ENCODE peak calls at places on chromosomes 6 and 20, in four cellular contexts. C is GM12878, F is IMR-90, Z is K562. O is an unnamed sample. For H3K4me1, the result is how much of the 10 kb centered on the place peaks cover.

GRCh38 chr20:22584630-22584921 is 204 bp upstream of the FOXA2 start:
- DNase-seq in C (no peak), F (no peak), Z (no peak), O (peak)

GRCh38 chr6:87393026-87393622 is 14.6 kb upstream of the CFAP206 start:
- DNase-seq in C (no peak), F (peak), Z (peak), O (peak)

GRCh38 chr20:24683676-24684075 is 214.2 kb downstream of the SYNDIG1 start:
- DNase-seq in C (no peak), F (no peak), Z (no peak), O (no peak)

GRCh38 chr20:62123450-62124118 is 1.3 kb downstream of the LSM14B start:
- DNase-seq in C (no peak), F (peak), Z (no peak), O (no peak)

GRCh38 chr6:75430631-75431345 is 62.8 kb downstream of the FILIP1 start:
- DNase-seq in C (no peak), F (no peak), Z (no peak), O (no peak)

GRCh38 chr6:84897874-84898635 is 133.7 kb upstream of the TBX18 start:
- DNase-seq in C (no peak), F (peak), Z (no peak), O (peak)

GRCh38 chr6:148432405-148433195 is 90.0 kb downstream of the SASH1 start:
- DNase-seq in C (no peak), F (no peak), Z (no peak), O (no peak)

GRCh38 chr6:56959938-56960337 is 5.0 kb downstream of the BEND6 start:
- DNase-seq in C (no peak), F (peak), Z (no peak), O (no peak)

GRCh38 chr6:49004806-49005205 is 458.2 kb downstream of the MMUT start:
- DNase-seq in C (no peak), F (no peak), Z (no peak), O (no peak)

GRCh38 chr6:136334465-136334846 is 44.8 kb upstream of the BCLAF1 start:
- DNase-seq in C (no peak), F (no peak), Z (no peak), O (no peak)

GRCh38 chr6:143410859-143411270 is 39.6 kb downstream of the ADAT2 start:
- DNase-seq in C (no peak), F (peak), Z (no peak), O (peak)

GRCh38 chr20:48657426-48658197 is 170.2 kb downstream of the PREX1 start:
- DNase-seq in C (peak), F (peak), Z (peak), O (peak)

GRCh38 chr6:11277275-11278206 is 45.1 kb upstream of the NEDD9 start:
- DNase-seq in C (peak), F (peak), Z (no peak), O (peak)

GRCh38 chr6:148179786-148180185 is 162.9 kb upstream of the SASH1 start:
- DNase-seq in C (no peak), F (peak), Z (peak), O (peak)

GRCh38 chr6:10081075-10081474 is 333.8 kb downstream of the TFAP2A start:
- DNase-seq in C (no peak), F (no peak), Z (no peak), O (no peak)

GRCh38 chr6:15588966-15589634 is 73.7 kb downstream of the DTNBP1 start:
- DNase-seq in C (no peak), F (peak), Z (no peak), O (no peak)

GRCh38 chr6:28587011-28587745 is 61.5 kb downstream of the GPX5 start:
- DNase-seq in C (no peak), F (no peak), Z (no peak), O (peak)

GRCh38 chr6:124203812-124204167 is 400.1 kb downstream of the NKAIN2 start:
- DNase-seq in C (no peak), F (no peak), Z (no peak), O (no peak)

GRCh38 chr20:44026932-44027685 is 112.5 kb downstream of the TOX2 start:
- DNase-seq in C (no peak), F (no peak), Z (no peak), O (no peak)

GRCh38 chr6:46927066-46927465 is 5.3 kb upstream of the ADGRF5 start:
- DNase-seq in C (no peak), F (no peak), Z (no peak), O (peak)
- TF ChIP-seq SMC3 in C (no peak), F (no peak), Z (no peak), O (no peak)

GRCh38 chr20:49668181-49668877 is 45.3 kb downstream of the B4GALT5 start:
- DNase-seq in C (peak), F (no peak), Z (peak), O (no peak)
- H3K4me1 ChIP-seq in C (half or more), F (under half), Z (under half), O (half or more)

GRCh38 chr20:47205577-47206123 is 150.8 kb downstream of the ZMYND8 start:
- DNase-seq in C (peak), F (peak), Z (peak), O (peak)
- TF ChIP-seq SMC3 in C (peak), F (peak), Z (peak), O (peak)

GRCh38 chr6:18182568-18182967 is 27.3 kb downstream of the KDM1B start:
- DNase-seq in C (no peak), F (no peak), Z (no peak), O (no peak)
- H3K4me1 ChIP-seq in C (under half), F (under half), Z (under half), O (under half)